ENCODE peak calls at places on chromosomes 12 and 14, in ten cellular contexts. Y is SJCRH30; D is thyroid gland; V is renal cortical epithelial cell; T is progenitor cell of endocrine pancreas; Q is GM04504; O is HT1080; G is NCI-H1092 treated with DMSO at 0.1 percent for 48 hours; E is stimulated activated naive CD4-positive, alpha-beta T cell; X is GM12865. F is an unnamed sample.
A peak's percentile ranks its signal among the peaks of the same experiment; 100 is the strongest.

GRCh38 chr14:77014004-77014604 is 14.4 kb downstream of the IRF2BPL start:
- DNase-seq in Y (peak; percentile 67), D (peak; percentile 97), V (peak; percentile 91), T (no peak), Q (no peak), O (no peak), G (no peak), E (no peak), X (no peak), F (no peak)

GRCh38 chr14:92511472-92512247 is 1.9 kb upstream of the RIN3 start:
- DNase-seq in Y (no peak), D (no peak), V (peak; percentile 97), T (no peak), Q (peak; percentile 95), O (peak; percentile 95), G (no peak), E (no peak), X (no peak), F (no peak)

GRCh38 chr14:54472291-54472690 is 16.5 kb downstream of the GMFB start:
- DNase-seq in Y (no peak), D (no peak), V (no peak), T (no peak), Q (no peak), O (no peak), G (no peak), E (no peak), X (no peak), F (no peak)

GRCh38 chr14:99264691-99265090 is 7.3 kb downstream of the BCL11B start:
- DNase-seq in Y (no peak), D (no peak), V (no peak), T (no peak), Q (no peak), O (no peak), G (no peak), E (no peak), X (no peak), F (no peak)

GRCh38 chr12:113259499-113259953 is 38.3 kb downstream of the TPCN1 start:
- DNase-seq in Y (peak; percentile 93), D (peak; percentile 92), V (peak; percentile 65), T (no peak), Q (peak; percentile 66), O (no peak), G (peak; percentile 86), E (no peak), X (no peak), F (no peak)

GRCh38 chr14:56686416-56686815 is 106.8 kb downstream of the TMEM260 start:
- DNase-seq in Y (peak; percentile 67), D (peak; percentile 79), V (no peak), T (no peak), Q (no peak), O (no peak), G (peak; percentile 58), E (no peak), X (no peak), F (no peak)

GRCh38 chr12:68638721-68639395 is 28.2 kb downstream of the RAP1B start:
- DNase-seq in Y (peak; percentile 60), D (no peak), V (no peak), T (no peak), Q (no peak), O (no peak), G (no peak), E (no peak), X (no peak), F (no peak)

GRCh38 chr14:23153891-23154796 is 29.3 kb downstream of the SLC7A8 start:
- DNase-seq in Y (no peak), D (peak; percentile 93), V (peak; percentile 60), T (no peak), Q (peak; percentile 79), O (no peak), G (no peak), E (no peak), X (no peak), F (no peak)

GRCh38 chr12:121580959-121581680 is at the start of gene KDM2B:
- DNase-seq in Y (peak; percentile 73), D (peak; percentile 39), V (peak; percentile 46), T (no peak), Q (no peak), O (no peak), G (no peak), E (peak; percentile 15), X (peak; percentile 10), F (peak; percentile 10)

GRCh38 chr12:63966603-63966975 is 122.1 kb downstream of the SRGAP1 start:
- DNase-seq in Y (no peak), D (no peak), V (no peak), T (no peak), Q (no peak), O (no peak), G (no peak), E (no peak), X (no peak), F (no peak)

F was measured in naive B cell.